ENCODE peak calls at places on chromosomes 3 and 15, in four cellular contexts. G is heart left ventricle, C is HTR-8/SVneo, F is foreskin keratinocyte. R is an unnamed sample.

GRCh38 chr15:85793641-85794597 is 806 bp downstream of the KLHL25 start:
- DNase-seq in G (no peak), C (no peak), F (no peak), R (peak)

GRCh38 chr3:53163459-53164387 is 2.7 kb downstream of the PRKCD start:
- DNase-seq in G (no peak), C (no peak), F (no peak), R (no peak)

GRCh38 chr15:75307778-75308390 is 25.2 kb downstream of the GOLGA6D start:
- DNase-seq in G (no peak), C (peak), F (peak), R (peak)

GRCh38 chr15:64131547-64131946 is 20.0 kb upstream of the SNX22 start:
- DNase-seq in G (no peak), C (no peak), F (no peak), R (no peak)

GRCh38 chr3:123949606-123950005 is 11.4 kb downstream of the CCDC14 start:
- DNase-seq in G (no peak), C (no peak), F (peak), R (no peak)

GRCh38 chr3:197482001-197482400 is 73.8 kb downstream of the BDH1 start:
- DNase-seq in G (no peak), C (no peak), F (peak), R (no peak)

GRCh38 chr3:193157051-193157450 is 84.0 kb upstream of the PLAAT1 start:
- DNase-seq in G (no peak), C (no peak), F (no peak), R (no peak)

GRCh38 chr3:134381836-134382442 is 7.7 kb upstream of the AMOTL2 start:
- DNase-seq in G (no peak), C (no peak), F (peak), R (peak)

GRCh38 chr3:50147447-50147846 is 7.7 kb upstream of the SEMA3F start:
- DNase-seq in G (no peak), C (no peak), F (no peak), R (no peak)

GRCh38 chr15:74380361-74381189 is 13.1 kb upstream of the CYP11A1 start:
- DNase-seq in G (no peak), C (no peak), F (no peak), R (no peak)

GRCh38 chr15:29820802-29821160 is 1.5 kb downstream of the TJP1 start:
- DNase-seq in G (no peak), C (no peak), F (no peak), R (no peak)

GRCh38 chr3:13419356-13420050 is 619 bp downstream of the NUP210 start:
- DNase-seq in G (peak), C (peak), F (no peak), R (no peak)

GRCh38 chr3:128411574-128412064 is 55.1 kb downstream of the DNAJB8 start:
- DNase-seq in G (no peak), C (no peak), F (no peak), R (no peak)

GRCh38 chr3:64932666-64933342 is 245.0 kb upstream of the ADAMTS9 start:
- DNase-seq in G (no peak), C (no peak), F (peak), R (no peak)